ENCODE peak calls at places on chromosomes 11 and 22, in nine cellular contexts. V, R, S, X, Q, C, B, K and L are unnamed samples.

GRCh38 chr11:20647976-20648565 is 21.3 kb upstream of the NELL1 start:
- DNase-seq in V (peak), R (no peak), S (no peak), X (no peak), Q (peak), C (peak), B (peak), K (no peak), L (no peak)

GRCh38 chr11:29293825-29294224 is 723.0 kb downstream of the KCNA4 start:
- DNase-seq in V (no peak), R (no peak), S (no peak), X (no peak), Q (peak), C (peak), B (no peak), K (no peak), L (no peak)

GRCh38 chr11:41612415-41612814 is 153.0 kb upstream of the LRRC4C start:
- DNase-seq in V (no peak), R (no peak), S (no peak), X (no peak), Q (peak), C (no peak), B (no peak), K (no peak), L (no peak)

GRCh38 chr11:12167098-12167999 is 57.0 kb downstream of the MICAL2 start:
- DNase-seq in V (no peak), R (no peak), S (no peak), X (no peak), Q (peak), C (peak), B (peak), K (peak), L (no peak)

GRCh38 chr11:115784796-115785521 is 280.7 kb upstream of the CADM1 start:
- DNase-seq in V (no peak), R (no peak), S (no peak), X (no peak), Q (no peak), C (no peak), B (no peak), K (no peak), L (no peak)

GRCh38 chr11:43508511-43508918 is 149.8 kb downstream of the TTC17 start:
- DNase-seq in V (no peak), R (no peak), S (no peak), X (no peak), Q (peak), C (peak), B (no peak), K (no peak), L (no peak)

GRCh38 chr11:12137938-12138731 is 27.7 kb downstream of the MICAL2 start:
- DNase-seq in V (peak), R (no peak), S (no peak), X (no peak), Q (no peak), C (peak), B (peak), K (peak), L (no peak)

GRCh38 chr11:27076121-27076589 is 35.5 kb downstream of the BBOX1 start:
- DNase-seq in V (no peak), R (no peak), S (no peak), X (no peak), Q (no peak), C (no peak), B (peak), K (no peak), L (no peak)

GRCh38 chr11:116986521-116987105 is 111.6 kb downstream of the SIK3 start:
- DNase-seq in V (no peak), R (no peak), S (no peak), X (no peak), Q (peak), C (peak), B (no peak), K (no peak), L (no peak)

GRCh38 chr22:46502776-46503175 is 34.6 kb downstream of the CELSR1 start:
- DNase-seq in V (no peak), R (no peak), S (no peak), X (no peak), Q (no peak), C (no peak), B (no peak), K (no peak), L (no peak)

GRCh38 chr11:64444838-64445441 is 86.0 kb downstream of the RPS6KA4 start:
- DNase-seq in V (no peak), R (no peak), S (no peak), X (no peak), Q (peak), C (peak), B (peak), K (no peak), L (no peak)

GRCh38 chr11:66311470-66311964 is 5.3 kb downstream of the CD248 start:
- DNase-seq in V (no peak), R (no peak), S (no peak), X (no peak), Q (no peak), C (no peak), B (peak), K (no peak), L (no peak)

GRCh38 chr11:68038718-68039525 is at the start of gene TCIRG1:
- DNase-seq in V (peak), R (peak), S (peak), X (peak), Q (peak), C (peak), B (peak), K (peak), L (no peak)